ENCODE peak calls at places on chromosomes 5 and 9, in eight cellular contexts. J is pancreas, V is heart left ventricle, Q is fibroblast of lung, A is Peyer's patch, B is left ventricle myocardium inferior, L is Panc1, Y is ovary. K is an unnamed sample. For H3K4me1, the result is how much of the 10 kb centered on the place peaks cover.

GRCh38 chr5:131541766-131542165 is 93.3 kb downstream of the RAPGEF6 start:
- DNase-seq in J (no peak), V (no peak), Q (no peak), A (no peak), B (no peak), L (no peak), Y (no peak), K (no peak)

GRCh38 chr5:174317261-174317894 is 271.9 kb downstream of the NSG2 start:
- DNase-seq in J (no peak), V (no peak), Q (peak), A (no peak), B (no peak), L (peak), Y (peak), K (peak)

GRCh38 chr5:168946363-168946762 is 354.6 kb downstream of the SLIT3 start:
- DNase-seq in J (no peak), V (no peak), Q (no peak), A (no peak), B (no peak), L (no peak), Y (no peak), K (no peak)

GRCh38 chr5:53362521-53362941 is 117.9 kb upstream of the FST start:
- DNase-seq in J (no peak), V (no peak), Q (peak), A (no peak), B (no peak), L (peak), Y (no peak), K (no peak)

GRCh38 chr5:88377705-88378656 is 109.3 kb upstream of the TMEM161B start:
- DNase-seq in J (no peak), V (no peak), Q (no peak), A (no peak), B (no peak), L (no peak), Y (no peak), K (no peak)

GRCh38 chr5:135036405-135036804 is 2.4 kb upstream of the PITX1 start:
- DNase-seq in J (no peak), V (no peak), Q (no peak), A (no peak), B (no peak), L (no peak), Y (no peak), K (no peak)

GRCh38 chr5:139664727-139665351 is 16.7 kb downstream of the CXXC5 start:
- DNase-seq in J (peak), V (peak), Q (no peak), A (no peak), B (peak), L (no peak), Y (no peak), K (no peak)

GRCh38 chr9:437066-438015 is 222.7 kb downstream of the DOCK8 start:
- DNase-seq in J (no peak), V (no peak), Q (peak), A (no peak), B (no peak), L (no peak), Y (no peak), K (no peak)

GRCh38 chr5:7816535-7816901 is 34.4 kb downstream of the CFAP90 start:
- DNase-seq in J (no peak), V (no peak), Q (no peak), A (no peak), B (no peak), L (no peak), Y (no peak), K (no peak)

GRCh38 chr9:123353984-123354591 is 1.9 kb upstream of the CRB2 start:
- DNase-seq in J (peak), V (peak), Q (peak), A (peak), B (peak), L (no peak), Y (peak), K (no peak)

GRCh38 chr5:174419523-174420132 is 304.8 kb upstream of the MSX2 start:
- DNase-seq in J (peak), V (peak), Q (peak), A (peak), B (peak), L (peak), Y (peak), K (peak)

GRCh38 chr5:59791131-59791485 is 102.4 kb downstream of the PDE4D start:
- DNase-seq in J (no peak), V (no peak), Q (no peak), A (no peak), B (no peak), L (no peak), Y (no peak), K (no peak)

GRCh38 chr5:17118631-17119030 is 98.8 kb upstream of the BASP1 start:
- DNase-seq in J (peak), V (peak), Q (peak), A (no peak), B (no peak), L (peak), Y (no peak), K (peak)

DNA sequence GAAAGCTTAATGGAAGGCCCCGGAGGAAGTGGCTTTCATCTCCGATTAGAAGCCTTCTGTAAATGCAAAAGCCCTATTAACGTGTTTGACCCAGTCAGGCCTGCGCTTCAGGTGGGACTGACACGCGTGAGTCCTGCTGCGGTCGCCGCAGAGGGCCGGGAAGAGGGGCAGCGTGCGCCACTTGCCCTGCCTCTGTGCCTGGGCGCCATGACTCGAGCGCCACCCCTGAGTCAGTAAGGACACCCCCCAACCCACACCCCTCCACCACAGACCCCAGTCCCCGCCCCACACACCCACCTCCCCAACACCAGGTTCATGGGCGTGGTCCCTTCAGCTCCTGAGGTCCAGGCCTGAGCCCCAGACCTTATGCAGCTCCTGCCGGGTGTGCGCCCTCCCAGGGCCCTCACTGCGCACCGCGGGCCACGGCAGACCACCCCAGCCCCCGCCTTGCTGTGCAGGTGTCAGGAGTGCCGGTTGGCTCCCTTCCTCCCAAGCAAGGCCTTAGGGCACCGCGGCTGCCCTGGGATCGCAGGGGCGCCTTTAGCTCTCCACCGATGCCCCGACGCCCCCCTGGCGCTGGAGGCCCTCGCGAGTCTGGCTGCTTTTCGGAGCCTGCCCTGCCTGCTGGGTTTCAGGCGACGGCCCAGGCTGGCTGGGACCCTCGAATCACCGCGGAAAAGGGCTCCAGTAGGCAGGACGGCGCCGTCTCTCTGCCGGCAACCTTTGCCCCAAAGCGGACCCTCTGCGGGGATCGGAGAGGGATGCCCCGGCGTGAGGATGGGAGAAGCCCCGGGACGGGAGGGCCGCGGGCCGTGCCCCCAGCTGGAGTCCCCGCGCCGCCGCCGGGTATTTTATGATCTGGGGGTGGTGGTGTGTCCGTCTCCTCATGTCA is 625 bp upstream of the OLFM1 start:
- DNase-seq in J (no peak), V (no peak), Q (no peak), A (no peak), B (no peak), L (no peak), Y (no peak), K (no peak)
- H3K4me3 ChIP-seq in J (peak), V (peak), Q (no peak), A (no peak), B (peak), L (no peak), Y (peak), K (peak)

DNA sequence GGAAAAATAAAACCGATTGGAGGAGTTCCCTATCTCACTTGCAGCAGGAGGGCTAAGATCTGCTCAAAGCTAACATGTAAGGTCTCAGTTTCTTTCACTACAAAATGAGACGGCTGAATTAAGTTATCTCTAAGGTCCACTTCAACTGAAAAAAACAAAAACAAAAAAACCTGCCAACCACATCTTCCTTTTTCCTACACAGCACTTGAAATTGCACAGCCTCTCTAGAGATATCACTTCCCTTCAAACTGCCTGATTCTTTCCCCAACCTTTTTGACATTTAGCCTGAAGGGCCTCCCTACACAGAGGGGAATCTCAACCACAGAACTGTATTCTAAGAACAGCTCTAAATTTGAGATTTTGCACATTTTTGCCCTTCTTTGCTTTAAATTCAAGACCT is 227.9 kb upstream of the TARS1 start:
- DNase-seq in J (no peak), V (no peak), Q (no peak), A (no peak), B (no peak), L (no peak), Y (no peak), K (no peak)
- H3K4me1 ChIP-seq in J (under half), V (under half), Q (under half), A (under half), B (under half), L (under half), Y (under half), K (under half)

GRCh38 chr9:126933334-126933980 is 18.9 kb downstream of the RALGPS1 start:
- DNase-seq in J (no peak), V (no peak), Q (no peak), A (no peak), B (no peak), L (no peak), Y (no peak), K (no peak)
- TF ChIP-seq CTCF in J (no peak), V (no peak), Q (no peak), A (no peak), B (no peak), L (no peak), Y (no peak), K (no peak)

GRCh38 chr9:110254500-110254899 is 1.8 kb downstream of the TXN start:
- DNase-seq in J (no peak), V (no peak), Q (no peak), A (no peak), B (no peak), L (no peak), Y (no peak), K (no peak)
- H3K4me3 ChIP-seq in J (peak), V (peak), Q (peak), A (no peak), B (peak), L (peak), Y (peak), K (peak)